ENCODE peak calls at places on chromosomes 3 and 15, in six cellular contexts. G is HepG2, B is transverse colon, N is A549, L is testis, R is ovary. J is an unnamed sample.
A peak's percentile ranks its signal among the peaks of the same experiment; 100 is the strongest.

GRCh38 chr3:114660124-114660523 is 366.3 kb downstream of the TIGIT start:
- DNase-seq in G (no peak), B (no peak), N (no peak), L (peak; percentile 26), R (peak; percentile 43), J (peak; percentile 53)

GRCh38 chr3:195881276-195881988 is 26.9 kb downstream of the TNK2 start:
- DNase-seq in G (no peak), B (no peak), N (no peak), L (no peak), R (no peak), J (no peak)

GRCh38 chr3:38346584-38347410 is at the start of gene XYLB:
- DNase-seq in G (peak; percentile 73), B (peak; percentile 90), N (peak; percentile 89), L (peak; percentile 91), R (peak; percentile 89), J (peak; percentile 86)

GRCh38 chr3:50327129-50327528 is 894 bp downstream of the TUSC2 start:
- DNase-seq in G (no peak), B (no peak), N (no peak), L (no peak), R (no peak), J (peak; percentile 5)

GRCh38 chr15:90716317-90716975 is 700 bp upstream of the BLM start:
- DNase-seq in G (no peak), B (no peak), N (no peak), L (peak; percentile 34), R (no peak), J (no peak)

GRCh38 chr3:65830948-65831732 is 207.6 kb downstream of the MAGI1 start:
- DNase-seq in G (no peak), B (no peak), N (no peak), L (no peak), R (no peak), J (no peak)

GRCh38 chr3:183188895-183189462 is 26.4 kb upstream of the LAMP3 start:
- DNase-seq in G (peak; percentile 10), B (peak; percentile 43), N (peak; percentile 14), L (peak; percentile 34), R (no peak), J (peak; percentile 33)

GRCh38 chr15:43901485-43901884 is 74.7 kb downstream of the WDR76 start:
- DNase-seq in G (no peak), B (no peak), N (no peak), L (no peak), R (no peak), J (no peak)

GRCh38 chr3:114093596-114093995 is 37.1 kb downstream of the QTRT2 start:
- DNase-seq in G (no peak), B (peak; percentile 16), N (peak; percentile 30), L (peak; percentile 36), R (no peak), J (peak; percentile 22)

GRCh38 chr3:184719709-184720108 is 7.8 kb upstream of the MAGEF1 start:
- DNase-seq in G (no peak), B (no peak), N (no peak), L (no peak), R (no peak), J (no peak)

GRCh38 chr15:70466895-70467529 is 296.3 kb downstream of the UACA start:
- DNase-seq in G (peak; percentile 29), B (peak; percentile 60), N (peak; percentile 88), L (peak; percentile 76), R (peak; percentile 67), J (no peak)

GRCh38 chr15:91915576-91915975 is 62.1 kb downstream of the SLCO3A1 start:
- DNase-seq in G (no peak), B (peak; percentile 65), N (no peak), L (no peak), R (no peak), J (no peak)

DNA sequence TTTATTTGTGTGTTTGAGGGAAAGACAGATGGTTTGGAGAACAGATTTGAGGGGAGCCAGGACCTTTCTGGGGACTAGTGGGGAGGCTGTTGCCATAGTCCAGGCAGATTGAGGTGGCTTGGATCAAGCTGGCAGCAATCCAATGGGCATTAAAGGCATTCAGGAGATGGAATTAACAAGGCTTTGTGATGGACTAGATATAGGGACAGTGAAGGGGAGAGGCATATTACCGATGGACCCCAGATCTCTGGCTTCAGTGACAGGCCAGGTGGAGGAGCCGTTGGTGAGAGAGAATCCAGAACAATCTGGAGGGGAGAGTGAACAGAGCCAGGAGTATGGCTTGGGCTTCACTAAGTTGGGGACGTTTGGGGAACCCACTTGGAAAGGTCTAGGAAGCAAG is 124.8 kb downstream of the EEFSEC start:
- DNase-seq in G (no peak), B (no peak), N (no peak), L (no peak), R (no peak), J (no peak)
- H3K27ac ChIP-seq in G (no peak overlapping the region), B (no peak overlapping the region), N (no peak overlapping the region), L (no peak overlapping the region), R (peak overlapping the region; percentile 68), J (no peak overlapping the region)

DNA sequence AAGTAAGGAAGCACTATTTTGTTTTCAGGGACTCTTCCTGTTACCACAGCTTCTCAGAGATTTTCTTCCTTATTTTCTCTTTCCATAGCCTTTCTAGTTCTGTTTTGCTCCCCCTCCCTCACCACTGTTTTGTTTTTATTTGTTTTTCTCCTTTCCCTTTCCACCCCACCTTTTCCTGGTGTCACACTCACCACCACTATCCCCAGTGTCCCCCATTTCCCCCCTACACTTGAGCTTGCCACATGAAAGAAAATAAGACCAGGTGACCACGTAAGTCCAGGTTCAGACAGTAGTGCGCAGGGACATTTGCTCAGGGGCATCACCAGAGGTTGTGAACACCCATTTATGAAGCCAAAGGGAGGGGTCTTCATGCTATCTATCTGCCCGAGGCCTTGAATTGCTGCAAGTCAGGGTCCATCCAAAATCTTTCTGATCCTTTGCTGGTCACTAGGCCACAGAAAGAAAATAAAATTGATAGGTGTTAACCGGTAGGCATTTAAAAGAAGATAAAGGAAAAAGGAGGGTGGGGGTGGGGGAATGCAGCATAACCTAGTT is 1.4 kb upstream of the RFTN1 start:
- DNase-seq in G (no peak), B (no peak), N (no peak), L (no peak), R (no peak), J (no peak)
- TF ChIP-seq POLR2A in G (no peak), B (no peak), N (no peak), L (no peak), R (no peak), J (no peak)

GRCh38 chr3:39577541-39577940 is 110.1 kb downstream of the MOBP start:
- DNase-seq in G (no peak), B (no peak), N (no peak), L (no peak), R (no peak), J (no peak)
- H3K27ac ChIP-seq in G (no peak overlapping the region), B (no peak overlapping the region), N (no peak overlapping the region), L (no peak overlapping the region), R (no peak overlapping the region), J (no peak overlapping the region)

DNA sequence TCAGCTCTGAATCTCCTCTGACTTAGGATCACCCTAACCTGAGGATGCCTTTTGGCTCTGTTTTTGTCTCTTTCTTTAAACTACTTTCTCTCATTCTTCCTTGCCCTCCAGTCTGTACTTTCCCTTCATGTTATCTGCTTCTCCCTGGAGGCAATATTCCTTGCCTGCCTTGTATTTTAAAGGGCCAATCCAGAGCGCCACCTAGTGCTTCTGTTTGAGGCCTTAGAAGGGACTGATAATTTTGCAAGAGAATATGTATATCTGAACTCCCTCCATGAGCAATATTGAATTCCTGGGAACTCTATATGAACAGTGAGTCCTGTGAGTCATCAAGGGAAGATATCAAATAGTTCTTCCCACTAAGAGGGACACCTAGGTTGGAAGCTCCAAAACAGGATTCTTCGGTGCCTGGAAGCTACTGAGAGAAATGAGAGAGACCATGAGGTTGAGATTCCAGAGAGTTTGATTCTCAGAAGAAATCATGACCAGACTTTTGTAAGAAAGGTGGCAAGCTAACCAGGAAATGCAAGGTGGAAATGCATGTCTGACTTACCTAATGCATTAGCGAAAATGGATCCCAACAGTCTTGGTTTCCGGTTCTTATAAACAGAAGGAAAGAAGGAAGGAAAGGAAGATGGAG is 203.8 kb upstream of the CD96 start:
- DNase-seq in G (peak; percentile 62), B (peak; percentile 66), N (peak; percentile 31), L (peak; percentile 86), R (no peak), J (peak; percentile 6)
- TF ChIP-seq POLR2A in G (no peak), B (no peak), N (no peak), L (no peak), R (no peak), J (no peak)

DNA sequence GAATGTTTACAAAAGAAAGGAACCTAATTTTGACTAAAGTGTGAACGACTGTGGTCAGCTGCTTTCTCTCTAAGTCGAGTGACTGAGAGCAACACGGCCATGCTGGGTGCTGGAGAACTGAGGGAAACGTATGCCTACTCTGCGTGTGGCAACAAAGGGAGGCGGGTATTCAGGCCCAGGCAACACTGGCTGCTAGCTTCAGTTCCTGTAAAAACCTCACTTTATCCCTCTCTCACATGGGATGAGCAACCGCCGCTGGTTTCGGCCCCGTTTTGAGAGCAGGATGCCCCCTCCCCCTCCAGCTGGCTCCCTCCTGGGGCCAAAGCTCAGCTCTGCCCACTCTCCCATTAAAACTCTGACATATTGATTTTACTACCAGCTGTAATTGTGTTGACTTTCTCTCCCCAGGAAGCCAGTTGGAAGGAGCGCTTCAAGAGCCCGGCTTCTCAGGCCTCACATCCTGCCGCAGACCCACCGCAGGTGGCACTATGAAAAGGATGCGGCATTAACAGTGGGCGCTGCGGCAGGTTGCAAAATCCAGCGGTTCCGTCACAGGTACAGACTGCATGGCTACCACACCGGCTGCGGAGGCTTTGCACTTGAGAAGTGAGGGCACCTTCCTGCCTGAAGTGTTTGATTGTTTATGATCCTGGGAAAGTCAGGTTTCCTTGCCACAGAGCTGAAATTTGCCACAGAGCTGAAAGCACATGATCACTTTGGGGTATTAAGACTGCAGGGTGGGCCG is 12.7 kb downstream of the PLXND1 start:
- DNase-seq in G (peak; percentile 95), B (peak; percentile 43), N (no peak), L (no peak), R (no peak), J (no peak)
- H3K27ac ChIP-seq in G (peak overlapping the region; percentile 94), B (peak overlapping the region; percentile 81), N (no peak overlapping the region), L (peak overlapping the region; percentile 86), R (peak overlapping the region; percentile 72), J (peak overlapping the region; percentile 96)

DNA sequence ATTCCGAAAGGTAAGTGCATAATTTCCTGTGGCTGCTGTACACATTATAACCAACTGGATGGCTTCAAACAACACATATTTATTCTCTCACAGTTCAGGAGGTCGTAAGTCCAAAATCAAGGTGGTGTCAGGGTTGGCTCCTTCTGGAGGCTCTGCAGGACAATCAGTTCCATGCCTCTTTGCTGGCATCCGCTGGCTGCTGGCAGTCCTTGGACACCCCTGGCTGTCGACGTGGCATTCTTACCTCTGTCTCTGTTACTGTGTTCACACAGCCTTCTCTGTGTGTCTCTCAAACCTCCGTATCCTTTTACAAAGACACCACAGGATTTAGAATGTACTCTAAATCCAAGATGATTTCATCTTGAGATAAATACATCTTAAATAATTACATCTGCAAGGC is 398.8 kb upstream of the ATP10A start:
- DNase-seq in G (no peak), B (no peak), N (no peak), L (no peak), R (no peak), J (no peak)
- TF ChIP-seq POLR2A in G (no peak), B (no peak), N (no peak), L (no peak), R (no peak), J (no peak)

GRCh38 chr15:41988896-41989572 is 16.7 kb upstream of the EHD4 start:
- DNase-seq in G (no peak), B (no peak), N (no peak), L (no peak), R (peak; percentile 27), J (no peak)
- H3K27ac ChIP-seq in G (no peak overlapping the region), B (no peak overlapping the region), N (peak overlapping the region; percentile 24), L (no peak overlapping the region), R (no peak overlapping the region), J (no peak overlapping the region)